ENCODE peak calls at places on chromosomes 5 and 9, in ten cellular contexts. V is upper lobe of right lung; D is aorta; W is uterus; L is CD4-positive, CD25-positive, alpha-beta regulatory T cell; Y is right cardiac atrium; B is GM23338; I is dorsolateral prefrontal cortex; M is hepatocyte; S is psoas muscle. T is an unnamed sample.

GRCh38 chr5:139642213-139642612 is 5.9 kb upstream of the CXXC5 start:
- DNase-seq in I (no peak), Y (peak), V (no peak), B (no peak), M (peak), S (peak), W (no peak), L (no peak), D (no peak), T (no peak)

GRCh38 chr9:137465000-137465769 is 6.1 kb upstream of the NSMF start:
- DNase-seq in S (peak), W (no peak), V (peak), L (no peak), D (peak), Y (peak), M (no peak), B (no peak), I (peak), T (peak)

GRCh38 chr9:512555-513272 is 298.0 kb downstream of the DOCK8 start:
- DNase-seq in S (no peak), B (no peak), Y (no peak), W (no peak), L (no peak), I (no peak), M (no peak), D (no peak), V (no peak), T (no peak)

GRCh38 chr9:133355881-133356357 is 368 bp downstream of the SURF1 start:
- DNase-seq in B (peak), D (no peak), I (no peak), Y (no peak), M (no peak), S (no peak), L (peak), W (no peak), V (no peak), T (peak)

GRCh38 chr9:127927457-127928231 is 2.9 kb downstream of the PIP5KL1 start:
- DNase-seq in M (peak), L (peak), W (no peak), B (peak), Y (no peak), V (peak), I (no peak), S (no peak), D (no peak), T (no peak)

GRCh38 chr9:116391306-116391900 is 237.8 kb downstream of the PAPPA start:
- DNase-seq in B (no peak), I (no peak), W (no peak), V (no peak), M (peak), D (no peak), S (no peak), Y (peak), L (no peak), T (no peak)

GRCh38 chr5:73411927-73412596 is 36.5 kb downstream of the FOXD1 start:
- DNase-seq in Y (no peak), V (no peak), S (no peak), M (no peak), B (peak), L (no peak), W (no peak), I (no peak), D (no peak), T (no peak)

GRCh38 chr5:134457801-134458200 is 46.1 kb upstream of the CDKN2AIPNL start:
- DNase-seq in W (no peak), L (no peak), B (no peak), D (peak), I (no peak), S (peak), V (no peak), Y (peak), M (no peak), T (no peak)

GRCh38 chr5:77076961-77077820 is 9.9 kb downstream of the ZBED3 start:
- DNase-seq in D (peak), V (peak), Y (peak), B (peak), M (peak), S (peak), W (peak), L (peak), I (peak), T (peak)

GRCh38 chr9:89185980-89186379 is 7.4 kb upstream of the SHC3 start:
- DNase-seq in W (no peak), V (no peak), S (no peak), Y (no peak), D (no peak), L (no peak), B (peak), I (no peak), M (peak), T (no peak)

GRCh38 chr5:125978015-125978414 is 445.2 kb upstream of the GRAMD2B start:
- DNase-seq in D (no peak), I (no peak), M (no peak), B (no peak), L (no peak), S (no peak), V (no peak), W (no peak), Y (no peak), T (no peak)

GRCh38 chr9:5762421-5762820 is 70.5 kb downstream of the ERMP1 start:
- DNase-seq in V (no peak), B (no peak), W (no peak), S (no peak), D (no peak), L (no peak), M (no peak), I (no peak), Y (no peak), T (no peak)

GRCh38 chr5:89722538-89722937 is 687.0 kb downstream of the CETN3 start:
- DNase-seq in M (no peak), D (no peak), W (no peak), I (no peak), V (no peak), B (no peak), L (no peak), Y (no peak), S (no peak), T (no peak)

GRCh38 chr5:59174248-59174844 is 591.5 kb downstream of the RAB3C start:
- DNase-seq in L (peak), V (no peak), S (no peak), M (peak), D (no peak), Y (no peak), B (peak), W (no peak), I (no peak), T (peak)

GRCh38 chr9:112487008-112487798 is 576 bp downstream of the KIAA1958 start:
- DNase-seq in D (peak), W (peak), L (peak), V (peak), I (no peak), Y (peak), B (peak), S (peak), M (peak), T (peak)

GRCh38 chr5:113526421-113526820 is 12.9 kb downstream of the YTHDC2 start:
- DNase-seq in B (peak), V (no peak), S (no peak), L (no peak), W (no peak), I (no peak), Y (no peak), D (no peak), M (no peak), T (no peak)

GRCh38 chr9:76441551-76442322 is 17.2 kb upstream of the GCNT1 start:
- DNase-seq in S (no peak), M (no peak), W (no peak), I (no peak), D (no peak), L (peak), V (no peak), B (no peak), Y (no peak), T (peak)

GRCh38 chr5:140261403-140262171 is 41.3 kb downstream of the PFDN1 start:
- DNase-seq in S (peak), M (peak), D (no peak), B (no peak), Y (peak), W (peak), I (peak), L (peak), V (peak), T (peak)

GRCh38 chr5:133801955-133802751 is 166.3 kb downstream of the C5orf15 start:
- DNase-seq in W (no peak), I (no peak), L (no peak), V (no peak), S (peak), D (peak), Y (peak), M (peak), B (no peak), T (no peak)

GRCh38 chr5:87746891-87747366 is 334.2 kb upstream of the CCNH start:
- DNase-seq in D (no peak), Y (no peak), V (no peak), I (no peak), L (no peak), W (no peak), M (no peak), S (no peak), B (no peak), T (no peak)

GRCh38 chr9:98168952-98169488 is 23.4 kb downstream of the CORO2A start:
- DNase-seq in S (no peak), Y (peak), L (peak), B (peak), V (no peak), D (no peak), M (peak), I (peak), W (no peak), T (peak)

GRCh38 chr9:129884220-129885017 is 49.2 kb downstream of the USP20 start:
- DNase-seq in M (peak), B (peak), L (peak), W (peak), I (peak), Y (peak), V (peak), S (peak), D (peak), T (peak)

GRCh38 chr5:77991084-77991483 is 214.9 kb upstream of the TBCA start:
- DNase-seq in Y (no peak), D (no peak), V (no peak), W (no peak), S (no peak), I (no peak), L (no peak), B (peak), M (no peak), T (no peak)

GRCh38 chr9:26264709-26265601 is 586.7 kb upstream of the TUSC1 start:
- DNase-seq in M (peak), B (no peak), Y (no peak), I (no peak), S (no peak), D (no peak), L (no peak), V (no peak), W (no peak), T (no peak)

GRCh38 chr5:18744990-18745590 is 1110.8 kb downstream of the TAF11L14 start:
- DNase-seq in D (no peak), M (no peak), V (no peak), L (peak), I (no peak), Y (no peak), W (no peak), B (no peak), S (no peak), T (no peak)

GRCh38 chr9:85067792-85068191 is 398.3 kb downstream of the NTRK2 start:
- DNase-seq in D (no peak), Y (no peak), I (no peak), S (no peak), B (no peak), M (no peak), L (no peak), V (no peak), W (no peak), T (no peak)

GRCh38 chr5:156219483-156219882 is 107.5 kb upstream of the SGCD start:
- DNase-seq in W (no peak), L (no peak), I (no peak), S (no peak), Y (no peak), M (no peak), B (no peak), V (no peak), D (no peak), T (no peak)

GRCh38 chr9:27337833-27338526 is 41.0 kb upstream of the EQTN start:
- DNase-seq in B (no peak), L (no peak), M (no peak), S (no peak), V (peak), W (no peak), Y (no peak), D (no peak), I (peak), T (peak)

GRCh38 chr5:133287500-133287899 is 235.7 kb downstream of the HSPA4 start:
- DNase-seq in I (peak), Y (no peak), L (peak), B (peak), M (peak), W (peak), S (peak), D (peak), V (no peak), T (no peak)

GRCh38 chr5:108655750-108656450 is 91.8 kb upstream of the FER start:
- DNase-seq in V (no peak), D (no peak), B (no peak), M (peak), L (no peak), Y (no peak), S (no peak), I (no peak), W (no peak), T (no peak)

GRCh38 chr5:155013526-155013925 is at the start of gene KIF4B:
- DNase-seq in M (no peak), V (no peak), W (no peak), Y (no peak), S (no peak), L (no peak), I (no peak), D (no peak), B (no peak), T (no peak)

GRCh38 chr5:89930591-89931383 is 478.8 kb downstream of the CETN3 start:
- DNase-seq in V (no peak), M (no peak), Y (no peak), S (no peak), I (no peak), B (no peak), L (no peak), W (no peak), D (no peak), T (no peak)

GRCh38 chr9:35665471-35665818 is 450 bp upstream of the ARHGEF39 start:
- DNase-seq in V (no peak), D (no peak), B (no peak), M (no peak), Y (no peak), W (no peak), S (no peak), L (no peak), I (no peak), T (no peak)

GRCh38 chr9:35666547-35666946 is 1.6 kb upstream of the ARHGEF39 start:
- DNase-seq in W (no peak), B (no peak), L (no peak), V (no peak), M (no peak), Y (no peak), D (no peak), I (no peak), S (no peak), T (no peak)

GRCh38 chr9:35662437-35662836 is 2.6 kb downstream of the ARHGEF39 start:
- DNase-seq in L (no peak), W (no peak), D (no peak), I (no peak), B (no peak), M (no peak), V (no peak), S (no peak), Y (no peak), T (no peak)

GRCh38 chr9:35666045-35666444 is 1.1 kb upstream of the ARHGEF39 start:
- DNase-seq in M (no peak), I (no peak), D (no peak), W (no peak), L (no peak), S (no peak), B (no peak), V (no peak), Y (no peak), T (no peak)

GRCh38 chr9:35664531-35665470 is at the start of gene ARHGEF39:
- DNase-seq in D (peak), B (peak), I (peak), V (peak), W (peak), S (peak), L (peak), Y (peak), M (peak), T (peak)
- H3K27ac ChIP-seq in D (peak), B (peak), I (peak), V (peak), W (peak), S (peak), L (peak), Y (peak), M (peak), T (peak)

GRCh38 chr9:108645520-108645919 is 210.3 kb downstream of the ACTL7B start:
- DNase-seq in W (no peak), L (no peak), M (no peak), V (no peak), D (no peak), B (no peak), S (no peak), I (no peak), Y (no peak), T (no peak)

GRCh38 chr9:108640211-108640610 is 215.6 kb downstream of the ACTL7B start:
- DNase-seq in D (no peak), B (no peak), M (no peak), Y (no peak), S (no peak), V (no peak), L (no peak), W (no peak), I (no peak), T (no peak)

GRCh38 chr9:108639736-108640135 is 216.1 kb downstream of the ACTL7B start:
- DNase-seq in L (no peak), W (no peak), S (no peak), I (no peak), M (no peak), B (no peak), Y (no peak), V (no peak), D (no peak), T (no peak)

GRCh38 chr9:108643756-108644510 is 211.9 kb downstream of the ACTL7B start:
- DNase-seq in I (no peak), M (no peak), V (no peak), L (no peak), Y (no peak), D (no peak), S (no peak), W (no peak), B (no peak), T (no peak)
- H3K27ac ChIP-seq in I (no peak), M (no peak), V (no peak), L (no peak), Y (no peak), D (no peak), S (no peak), W (no peak), B (no peak), T (no peak)

DNA sequence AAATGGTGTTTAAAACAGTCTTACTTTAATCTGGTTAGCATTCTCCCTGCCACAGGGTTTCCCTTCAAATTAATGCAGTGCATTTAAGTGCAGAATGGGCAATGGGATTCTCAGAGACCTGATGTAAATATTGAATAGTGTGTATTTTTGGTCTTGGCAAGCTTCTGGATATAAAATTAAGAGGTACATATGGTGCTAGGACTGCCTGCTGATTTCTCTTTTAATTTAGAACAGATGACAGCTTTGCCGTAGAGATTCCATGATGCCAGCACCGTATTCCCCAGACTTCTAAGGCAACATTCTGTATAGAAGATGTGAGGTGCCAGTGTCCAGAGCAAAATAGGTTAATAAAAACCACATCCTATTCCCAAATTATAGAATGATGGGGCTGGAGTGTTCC is 1.9 kb downstream of the MTAP start:
- DNase-seq in V (no peak), Y (no peak), I (no peak), L (no peak), S (no peak), W (no peak), D (no peak), M (no peak), B (no peak), T (peak)
- H3K27ac ChIP-seq in V (no peak), Y (no peak), I (no peak), L (no peak), S (no peak), W (no peak), D (no peak), M (no peak), B (no peak), T (no peak)

GRCh38 chr5:119347574-119347973 is 8.2 kb upstream of the TNFAIP8 start:
- DNase-seq in D (no peak), M (no peak), Y (no peak), W (no peak), L (no peak), V (no peak), B (no peak), S (no peak), I (no peak), T (no peak)
- H3K27ac ChIP-seq in D (no peak), M (peak), Y (no peak), W (no peak), L (peak), V (no peak), B (no peak), S (no peak), I (no peak), T (no peak)

DNA sequence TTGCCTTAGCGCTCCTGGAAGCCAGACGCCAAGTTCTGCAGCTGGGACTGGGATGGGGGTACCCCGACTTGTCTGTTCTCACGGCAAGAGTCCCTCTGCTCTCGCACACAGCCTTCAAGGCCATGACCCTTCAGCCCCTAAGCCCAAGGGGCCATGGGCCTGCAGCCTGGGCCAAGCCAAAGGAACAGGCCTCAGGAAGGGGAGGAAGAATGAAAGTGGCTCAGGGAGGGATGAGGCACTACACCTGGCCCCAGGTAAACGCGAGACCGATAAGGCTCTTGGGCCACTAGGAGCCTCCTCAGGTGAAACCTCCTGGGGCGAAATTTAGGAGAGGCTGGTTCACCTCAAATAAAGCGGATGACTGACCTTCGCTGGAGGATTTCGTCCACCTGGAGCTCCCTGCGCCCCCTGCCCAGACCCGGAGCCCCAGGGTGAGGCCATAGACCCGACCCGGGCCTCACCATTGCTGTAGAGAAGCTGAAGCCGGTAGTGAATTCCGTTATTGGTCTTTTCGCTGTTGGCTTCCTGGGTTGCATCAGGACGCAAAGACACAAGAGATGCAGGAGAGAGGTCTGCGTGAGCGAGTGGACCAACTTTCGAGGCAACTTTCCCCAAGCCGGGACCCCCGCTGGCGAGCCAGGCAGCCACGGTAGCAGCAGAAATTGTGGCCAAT is 3.7 kb downstream of the EBF1 start:
- DNase-seq in L (no peak), D (no peak), M (no peak), V (no peak), Y (no peak), W (no peak), S (no peak), I (no peak), B (peak), T (peak)
- H3K27ac ChIP-seq in L (no peak), D (peak), M (no peak), V (peak), Y (no peak), W (peak), S (peak), I (peak), B (no peak), T (peak)

GRCh38 chr5:98309785-98310566 is 463.5 kb upstream of the RGMB start:
- DNase-seq in Y (no peak), M (peak), V (no peak), W (no peak), D (no peak), I (no peak), B (peak), L (peak), S (no peak), T (peak)

GRCh38 chr5:98308960-98309359 is 464.5 kb upstream of the RGMB start:
- DNase-seq in D (no peak), I (no peak), S (no peak), M (no peak), L (no peak), W (no peak), V (no peak), B (no peak), Y (no peak), T (no peak)

GRCh38 chr5:98319299-98320011 is 454.0 kb upstream of the RGMB start:
- DNase-seq in W (no peak), M (no peak), D (no peak), B (peak), S (no peak), Y (no peak), V (no peak), I (no peak), L (no peak), T (no peak)

GRCh38 chr5:98314262-98314661 is 459.2 kb upstream of the RGMB start:
- DNase-seq in L (no peak), D (no peak), I (no peak), Y (no peak), W (no peak), S (no peak), V (no peak), M (no peak), B (no peak), T (no peak)
- H3K27ac ChIP-seq in L (no peak), D (no peak), I (no peak), Y (no peak), W (no peak), S (no peak), V (no peak), M (no peak), B (no peak), T (peak)

DNA sequence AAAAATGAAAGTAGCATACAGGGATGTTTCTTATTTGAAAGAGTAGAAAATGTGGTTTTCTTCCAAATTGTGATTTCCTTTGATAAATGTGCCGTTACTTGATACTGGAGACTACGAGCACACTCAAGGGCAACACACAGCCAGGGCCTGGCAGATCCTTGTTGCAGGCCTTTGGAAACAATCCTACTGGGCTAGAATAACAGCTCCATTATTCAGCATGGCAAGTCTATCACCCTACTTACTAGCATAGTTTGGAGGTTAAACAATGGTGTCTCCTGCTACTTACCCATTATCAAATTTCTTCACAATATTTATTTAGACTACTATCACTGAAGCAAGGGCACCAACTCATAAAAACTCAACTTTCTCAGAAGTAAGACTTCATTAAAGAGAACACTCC is 140.8 kb upstream of the ZNF608 start:
- DNase-seq in S (no peak), B (no peak), V (no peak), L (no peak), W (no peak), D (no peak), M (no peak), I (no peak), Y (no peak), T (peak)
- H3K27ac ChIP-seq in S (peak), B (no peak), V (no peak), L (no peak), W (no peak), D (no peak), M (peak), I (peak), Y (no peak), T (no peak)